ENCODE peak calls at places on chromosomes 2 and 18, in nine cellular contexts. R is left ventricle myocardium inferior, X is GM20000, S is epithelial cell of proximal tubule, N is neural crest cell, G is IMR-90, C is glutamatergic neuron, M is HL-60, K is sigmoid colon. P is an unnamed sample.

GRCh38 chr2:216688731-216689360 is 6.5 kb downstream of the IGFBP5 start:
- DNase-seq in M (no peak), C (no peak), K (peak), X (no peak), R (peak), G (no peak), N (no peak), S (no peak), P (no peak)

GRCh38 chr2:9415770-9416169 is 7.6 kb downstream of the ITGB1BP1 start:
- DNase-seq in G (peak), N (no peak), S (no peak), C (no peak), M (no peak), K (no peak), R (no peak), X (no peak), P (no peak)

GRCh38 chr2:216710531-216711282 is 15.4 kb upstream of the IGFBP5 start:
- DNase-seq in M (no peak), K (peak), G (peak), R (peak), N (no peak), X (no peak), C (no peak), S (no peak), P (no peak)

GRCh38 chr2:176490061-176490861 is 221.0 kb downstream of the MTX2 start:
- DNase-seq in S (no peak), M (no peak), R (peak), X (no peak), N (peak), K (peak), C (peak), G (no peak), P (no peak)

GRCh38 chr2:166234112-166234846 is 106.5 kb upstream of the SCN1A start:
- DNase-seq in X (no peak), M (no peak), G (peak), C (no peak), N (no peak), S (peak), R (no peak), K (no peak), P (no peak)

GRCh38 chr2:73075477-73076373 is 4.2 kb upstream of the SFXN5 start:
- DNase-seq in K (peak), C (no peak), G (peak), X (no peak), N (no peak), S (no peak), R (peak), M (no peak), P (no peak)

GRCh38 chr2:26884486-26884885 is 36.6 kb downstream of the DPYSL5 start:
- DNase-seq in M (no peak), C (no peak), N (no peak), X (no peak), G (no peak), K (no peak), S (no peak), R (no peak), P (no peak)

GRCh38 chr2:3651686-3652516 is 6.1 kb upstream of the ALLC start:
- DNase-seq in R (no peak), X (peak), N (peak), S (no peak), M (no peak), G (no peak), C (peak), K (no peak), P (peak)

GRCh38 chr2:127283275-127283674 is 10.7 kb downstream of the ERCC3 start:
- DNase-seq in G (no peak), K (no peak), S (no peak), M (no peak), C (no peak), N (no peak), R (no peak), X (no peak), P (no peak)

GRCh38 chr2:70785137-70785911 is 5.1 kb downstream of the FIGLA start:
- DNase-seq in G (no peak), C (peak), M (no peak), X (peak), K (no peak), N (peak), S (no peak), R (no peak), P (peak)

GRCh38 chr2:164824865-164825264 is 16.8 kb downstream of the COBLL1 start:
- DNase-seq in M (no peak), K (no peak), N (no peak), X (no peak), S (no peak), R (no peak), C (no peak), G (no peak), P (no peak)

GRCh38 chr2:23414876-23415275 is 29.9 kb downstream of the KLHL29 start:
- DNase-seq in M (no peak), N (no peak), C (no peak), S (no peak), G (peak), X (no peak), K (no peak), R (no peak), P (no peak)

GRCh38 chr2:97011977-97012569 is 25.7 kb upstream of the FAM178B start:
- DNase-seq in C (no peak), X (peak), N (no peak), M (no peak), G (peak), K (no peak), S (peak), R (no peak), P (peak)

GRCh38 chr18:48605408-48605845 is 66.6 kb downstream of the CTIF start:
- DNase-seq in X (peak), S (no peak), C (peak), M (peak), N (no peak), K (no peak), G (peak), R (no peak), P (peak)

GRCh38 chr2:128494640-128495321 is 176.1 kb upstream of the HS6ST1 start:
- DNase-seq in M (no peak), G (no peak), K (no peak), N (no peak), R (no peak), C (no peak), X (no peak), S (no peak), P (no peak)

GRCh38 chr2:73156539-73157124 is 43.9 kb upstream of the RAB11FIP5 start:
- DNase-seq in R (peak), K (peak), M (no peak), X (peak), N (peak), G (peak), S (no peak), C (peak), P (peak)

GRCh38 chr2:236041616-236042015 is 126.6 kb downstream of the GBX2 start:
- DNase-seq in N (no peak), S (no peak), X (no peak), G (no peak), M (no peak), C (no peak), K (no peak), R (no peak), P (no peak)

GRCh38 chr2:20304411-20304810 is 46.2 kb downstream of the PUM2 start:
- DNase-seq in C (no peak), G (peak), K (no peak), R (no peak), N (no peak), M (no peak), S (no peak), X (no peak), P (no peak)

GRCh38 chr2:94874277-94874997 is 3.2 kb downstream of the TEKT4 start:
- DNase-seq in G (peak), N (peak), C (peak), R (peak), X (peak), S (no peak), K (no peak), M (peak), P (peak)

GRCh38 chr18:52422985-52423601 is 83.1 kb downstream of the DCC start:
- DNase-seq in M (no peak), R (no peak), S (no peak), X (no peak), N (no peak), C (no peak), K (no peak), G (no peak), P (no peak)

GRCh38 chr2:237600205-237600846 is 9.8 kb upstream of the RAB17 start:
- DNase-seq in R (peak), M (no peak), K (peak), S (no peak), G (peak), C (peak), X (no peak), N (no peak), P (no peak)

GRCh38 chr2:59449264-59449663 is 1104.2 kb downstream of the BCL11A start:
- DNase-seq in R (no peak), S (no peak), X (no peak), M (no peak), C (no peak), G (no peak), N (no peak), K (no peak), P (no peak)

GRCh38 chr2:219638948-219639341 is 11.5 kb downstream of the SLC4A3 start:
- DNase-seq in M (no peak), K (peak), G (no peak), X (no peak), C (no peak), S (no peak), N (no peak), R (no peak), P (no peak)

GRCh38 chr2:204205548-204205947 is 269.0 kb downstream of the ICOS start:
- DNase-seq in S (no peak), N (no peak), G (no peak), X (no peak), M (no peak), C (peak), K (no peak), R (no peak), P (no peak)

GRCh38 chr2:47339745-47340541 is 63.0 kb upstream of the MSH2 start:
- DNase-seq in X (no peak), K (no peak), R (no peak), N (no peak), M (no peak), C (no peak), G (peak), S (peak), P (peak)

GRCh38 chr18:11767935-11768334 is 78.9 kb downstream of the GNAL start:
- DNase-seq in G (no peak), X (no peak), M (no peak), S (no peak), R (no peak), N (no peak), K (no peak), C (no peak), P (no peak)

GRCh38 chr2:230924092-230924469 is 961 bp downstream of the GPR55 start:
- DNase-seq in C (no peak), M (no peak), S (no peak), N (no peak), R (no peak), X (no peak), G (no peak), K (peak), P (no peak)

GRCh38 chr2:101041413-101041812 is 39.3 kb downstream of the RPL31 start:
- DNase-seq in M (peak), K (no peak), S (no peak), G (no peak), R (no peak), X (no peak), C (no peak), N (no peak), P (no peak)

GRCh38 chr2:74548285-74548918 is 5.3 kb downstream of the LOXL3 start:
- DNase-seq in C (no peak), M (no peak), G (no peak), X (no peak), N (no peak), S (no peak), R (no peak), K (no peak), P (no peak)

GRCh38 chr2:159497857-159498256 is 118.5 kb downstream of the BAZ2B start:
- DNase-seq in N (no peak), X (no peak), G (no peak), M (no peak), K (no peak), C (no peak), S (no peak), R (no peak), P (no peak)

GRCh38 chr2:207674266-207674774 is 37.1 kb upstream of the CCNYL1 start:
- DNase-seq in M (no peak), S (no peak), C (no peak), N (no peak), G (no peak), R (no peak), X (no peak), K (no peak), P (no peak)

GRCh38 chr2:121184248-121184862 is 100.6 kb downstream of the TFCP2L1 start:
- DNase-seq in X (no peak), N (no peak), G (no peak), M (no peak), R (no peak), K (peak), C (no peak), S (no peak), P (no peak)

GRCh38 chr18:42882146-42882545 is 233.3 kb downstream of the RIT2 start:
- DNase-seq in X (no peak), M (no peak), C (no peak), S (no peak), R (no peak), N (no peak), K (no peak), G (no peak), P (no peak)

GRCh38 chr2:100984892-100985307 is 17.2 kb upstream of the RPL31 start:
- DNase-seq in C (peak), M (peak), X (peak), K (peak), N (peak), R (peak), G (peak), S (no peak), P (peak)

GRCh38 chr2:74072542-74072941 is 75.2 kb downstream of the BOLA3 start:
- DNase-seq in G (no peak), M (peak), C (no peak), R (no peak), S (no peak), K (no peak), X (no peak), N (no peak), P (no peak)

GRCh38 chr2:62573137-62573731 is 67.2 kb upstream of the TMEM17 start:
- DNase-seq in M (no peak), K (no peak), N (no peak), G (peak), C (no peak), X (no peak), R (no peak), S (no peak), P (no peak)

GRCh38 chr18:28854964-28855363 is 678.0 kb upstream of the CDH2 start:
- DNase-seq in K (no peak), S (no peak), M (no peak), N (no peak), R (no peak), G (peak), X (no peak), C (no peak), P (no peak)

GRCh38 chr18:74595425-74595824 is 2.2 kb upstream of the ZNF407 start:
- DNase-seq in G (no peak), X (no peak), K (no peak), C (no peak), M (no peak), R (no peak), S (no peak), N (no peak), P (no peak)

GRCh38 chr18:74597662-74598349 is at the start of gene ZNF407:
- DNase-seq in K (peak), N (peak), R (peak), C (peak), M (peak), S (peak), G (peak), X (peak), P (peak)

GRCh38 chr18:74604366-74604765 is 6.7 kb downstream of the ZNF407 start:
- DNase-seq in C (no peak), R (no peak), K (no peak), S (no peak), N (no peak), M (no peak), G (no peak), X (no peak), P (no peak)

GRCh38 chr18:74596959-74597661 is 560 bp upstream of the ZNF407 start:
- DNase-seq in N (peak), S (no peak), K (peak), R (peak), M (peak), G (peak), C (peak), X (peak), P (peak)

GRCh38 chr18:74598350-74599001 is 806 bp downstream of the ZNF407 start:
- DNase-seq in R (peak), S (no peak), K (peak), X (peak), M (peak), C (peak), G (peak), N (peak), P (peak)
- TF ChIP-seq CTCF in R (peak), S (peak), K (no peak), X (no peak), M (no peak), C (peak), G (peak), N (peak), P (peak)

GRCh38 chr18:31646332-31646822 is 38.0 kb downstream of the B4GALT6 start:
- DNase-seq in R (no peak), K (no peak), X (no peak), C (no peak), N (no peak), M (no peak), S (no peak), G (no peak), P (peak)
- TF ChIP-seq CTCF in R (no peak), K (no peak), X (no peak), C (no peak), N (no peak), M (no peak), S (no peak), G (no peak), P (no peak)

GRCh38 chr18:26405190-26405781 is 143.1 kb downstream of the KCTD1 start:
- DNase-seq in R (peak), M (no peak), C (no peak), G (peak), X (peak), K (no peak), S (peak), N (no peak), P (peak)
- TF ChIP-seq CTCF in R (peak), M (no peak), C (no peak), G (peak), X (peak), K (peak), S (peak), N (peak), P (no peak)

GRCh38 chr2:69436594-69436936 is 670 bp downstream of the NFU1 start:
- DNase-seq in C (no peak), R (no peak), K (no peak), X (peak), S (no peak), N (no peak), G (no peak), M (no peak), P (peak)
- TF ChIP-seq CTCF in C (no peak), R (no peak), K (no peak), X (no peak), S (no peak), N (no peak), G (no peak), M (no peak), P (no peak)

GRCh38 chr2:24930768-24931167 is 10.7 kb upstream of the ADCY3 start:
- DNase-seq in X (peak), R (no peak), N (no peak), C (no peak), K (no peak), G (peak), S (no peak), M (no peak), P (peak)

GRCh38 chr2:24928036-24928435 is 8.0 kb upstream of the ADCY3 start:
- DNase-seq in G (no peak), R (no peak), N (no peak), S (no peak), C (no peak), K (no peak), X (no peak), M (no peak), P (no peak)

GRCh38 chr2:24926220-24926601 is 6.2 kb upstream of the ADCY3 start:
- DNase-seq in M (no peak), X (no peak), R (no peak), C (no peak), N (no peak), K (no peak), S (no peak), G (no peak), P (no peak)

GRCh38 chr2:24926602-24927252 is 6.7 kb upstream of the ADCY3 start:
- DNase-seq in K (peak), G (no peak), N (no peak), M (no peak), R (peak), S (no peak), X (no peak), C (no peak), P (peak)

DNA sequence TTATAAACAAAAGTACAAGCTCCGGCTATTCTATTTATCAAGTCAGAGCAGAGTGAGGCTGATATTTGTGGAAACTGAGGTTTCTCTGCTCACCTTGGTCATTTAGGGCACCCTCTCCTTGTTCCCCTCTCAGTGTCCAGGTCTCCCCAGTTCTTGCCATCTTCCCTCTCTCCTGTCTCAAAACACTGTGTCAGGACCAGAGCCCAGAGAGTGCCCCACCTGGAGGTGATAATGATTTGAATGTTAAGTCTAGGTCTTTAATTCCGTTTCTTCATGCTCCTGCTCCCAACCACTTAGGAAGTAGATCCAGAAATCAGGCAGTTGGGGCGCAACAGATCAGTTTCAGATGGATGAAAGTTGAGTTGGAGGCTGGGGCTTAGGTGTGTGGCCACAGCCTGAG is 9.2 kb upstream of the ADCY3 start:
- DNase-seq in X (no peak), R (no peak), S (no peak), N (no peak), K (no peak), M (no peak), G (no peak), C (no peak), P (no peak)
- TF ChIP-seq CTCF in X (no peak), R (no peak), S (peak), N (no peak), K (no peak), M (no peak), G (no peak), C (no peak), P (no peak)

DNA sequence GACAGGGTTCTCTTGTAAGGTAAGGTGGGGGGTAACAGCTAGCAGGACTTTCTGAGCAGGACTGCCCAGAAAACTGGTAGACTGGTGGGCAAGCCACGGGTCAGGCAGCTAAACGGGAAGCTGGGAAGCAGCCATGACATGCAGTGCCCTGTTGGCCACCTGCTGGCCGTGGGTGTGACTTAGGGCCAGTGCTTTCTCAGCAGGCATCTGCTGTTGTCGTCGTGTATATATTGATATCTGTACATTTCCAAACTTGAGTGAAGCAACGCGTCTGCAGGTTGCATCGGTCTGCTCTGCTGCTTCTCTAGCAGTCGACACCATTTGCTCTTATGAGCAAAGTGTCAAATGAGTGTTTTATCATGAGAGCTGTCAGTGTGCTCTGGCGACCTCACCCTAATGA is 31.0 kb downstream of the COA5 start:
- DNase-seq in R (no peak), S (no peak), X (no peak), C (no peak), M (no peak), K (no peak), N (no peak), G (no peak), P (no peak)
- TF ChIP-seq CTCF in R (peak), S (peak), X (no peak), C (no peak), M (no peak), K (no peak), N (peak), G (peak), P (no peak)

GRCh38 chr2:218257390-218257981 is 3.3 kb upstream of the GPBAR1 start:
- DNase-seq in S (no peak), G (no peak), R (no peak), K (peak), C (peak), N (peak), X (peak), M (peak), P (peak)

GRCh38 chr2:218261424-218262273 is 834 bp downstream of the GPBAR1 start:
- DNase-seq in R (no peak), M (peak), C (peak), K (peak), X (no peak), G (no peak), S (no peak), N (no peak), P (no peak)

GRCh38 chr2:218260166-218260565 is 649 bp upstream of the GPBAR1 start:
- DNase-seq in G (no peak), N (no peak), C (no peak), M (no peak), R (no peak), K (peak), X (no peak), S (no peak), P (no peak)

GRCh38 chr2:218260742-218261423 is at the start of gene GPBAR1:
- DNase-seq in X (no peak), S (no peak), K (peak), G (no peak), N (no peak), R (peak), M (no peak), C (peak), P (no peak)

GRCh38 chr2:218259099-218259921 is 1.5 kb upstream of the GPBAR1 start:
- DNase-seq in G (peak), X (no peak), C (no peak), S (no peak), R (peak), K (peak), M (no peak), N (no peak), P (no peak)
- TF ChIP-seq CTCF in G (no peak), X (no peak), C (no peak), S (no peak), R (no peak), K (no peak), M (no peak), N (no peak), P (no peak)